ENCODE peak calls at places on chromosomes 6 and 20, in eight cellular contexts. R is activated effector memory CD4-positive, alpha-beta T cell treated with Interleukin-2 at 50 U/mL for 16 hours; U is fibroblast of mammary gland; X is NCI-H1092; Y is glutamatergic neuron; A is ACHN; E is NCI-H748 treated with DMSO at 0.1 percent for 48 hours; K is GM12878. C is an unnamed sample.

GRCh38 chr6:42137192-42137753 is 5.1 kb downstream of the C6orf132 start:
- DNase-seq in R (no peak), U (no peak), X (no peak), Y (no peak), A (no peak), E (no peak), K (no peak), C (no peak)

GRCh38 chr6:82370788-82371187 is 7.2 kb downstream of the TPBG start:
- DNase-seq in R (no peak), U (no peak), X (no peak), Y (no peak), A (no peak), E (peak), K (no peak), C (no peak)

GRCh38 chr20:39823239-39823638 is 861.1 kb downstream of the DHX35 start:
- DNase-seq in R (no peak), U (peak), X (no peak), Y (no peak), A (no peak), E (no peak), K (no peak), C (no peak)

GRCh38 chr20:54645445-54646155 is 170.2 kb downstream of the DOK5 start:
- DNase-seq in R (no peak), U (no peak), X (no peak), Y (no peak), A (peak), E (no peak), K (no peak), C (no peak)

GRCh38 chr20:44215125-44215524 is 4.6 kb upstream of the OSER1 start:
- DNase-seq in R (peak), U (peak), X (peak), Y (peak), A (peak), E (no peak), K (no peak), C (peak)

GRCh38 chr20:41513829-41514228 is 104.3 kb downstream of the CHD6 start:
- DNase-seq in R (no peak), U (no peak), X (no peak), Y (no peak), A (no peak), E (no peak), K (no peak), C (no peak)

GRCh38 chr6:13709698-13710551 is 1.7 kb downstream of the RANBP9 start:
- DNase-seq in R (no peak), U (peak), X (no peak), Y (no peak), A (peak), E (peak), K (no peak), C (peak)

GRCh38 chr6:113739066-113739655 is 118.0 kb upstream of the MARCKS start:
- DNase-seq in R (no peak), U (no peak), X (no peak), Y (no peak), A (no peak), E (no peak), K (no peak), C (no peak)

GRCh38 chr20:62303327-62304226 is 780 bp downstream of the ADRM1 start:
- DNase-seq in R (no peak), U (peak), X (no peak), Y (no peak), A (peak), E (no peak), K (no peak), C (peak)

GRCh38 chr6:53721766-53722165 is 56.2 kb upstream of the KLHL31 start:
- DNase-seq in R (no peak), U (no peak), X (no peak), Y (no peak), A (no peak), E (no peak), K (no peak), C (no peak)

GRCh38 chr6:27237089-27237723 is 10.3 kb upstream of the PRSS16 start:
- DNase-seq in R (no peak), U (peak), X (no peak), Y (peak), A (peak), E (no peak), K (no peak), C (peak)

GRCh38 chr20:58800134-58800650 is 50.5 kb downstream of the GNAS-AS1 start:
- DNase-seq in R (no peak), U (no peak), X (no peak), Y (no peak), A (no peak), E (no peak), K (no peak), C (no peak)

GRCh38 chr6:63272397-63272796 is 47.4 kb downstream of the LGSN start:
- DNase-seq in R (no peak), U (peak), X (no peak), Y (no peak), A (peak), E (peak), K (no peak), C (peak)

GRCh38 chr20:3751284-3751663 is 16.3 kb downstream of the ADISSP start:
- DNase-seq in R (no peak), U (no peak), X (no peak), Y (no peak), A (no peak), E (no peak), K (no peak), C (no peak)

GRCh38 chr20:62977613-62978558 is 25.4 kb downstream of the SLC17A9 start:
- DNase-seq in R (peak), U (no peak), X (no peak), Y (no peak), A (no peak), E (peak), K (peak), C (peak)

GRCh38 chr20:3723284-3723683 is 9.2 kb upstream of the HSPA12B start:
- DNase-seq in R (no peak), U (no peak), X (no peak), Y (no peak), A (no peak), E (no peak), K (no peak), C (no peak)

GRCh38 chr6:1536526-1537429 is 72.9 kb upstream of the FOXC1 start:
- DNase-seq in R (no peak), U (no peak), X (no peak), Y (no peak), A (no peak), E (no peak), K (no peak), C (no peak)

GRCh38 chr6:119324718-119325117 is 24.8 kb downstream of the MAN1A1 start:
- DNase-seq in R (no peak), U (no peak), X (no peak), Y (no peak), A (no peak), E (no peak), K (no peak), C (no peak)

GRCh38 chr6:146357578-146358340 is 185.9 kb upstream of the RAB32 start:
- DNase-seq in R (no peak), U (peak), X (no peak), Y (no peak), A (peak), E (no peak), K (peak), C (no peak)

GRCh38 chr6:30013296-30013922 is 47.7 kb upstream of the POLR1H start:
- DNase-seq in R (no peak), U (no peak), X (no peak), Y (no peak), A (no peak), E (peak), K (no peak), C (peak)

GRCh38 chr6:27280540-27281000 is 31.5 kb downstream of the POM121L2 start:
- DNase-seq in R (no peak), U (peak), X (no peak), Y (peak), A (peak), E (peak), K (no peak), C (peak)

GRCh38 chr6:67336014-67336413 is 1299.1 kb upstream of the ADGRB3 start:
- DNase-seq in R (no peak), U (no peak), X (no peak), Y (no peak), A (no peak), E (no peak), K (no peak), C (no peak)

GRCh38 chr6:159943965-159944598 is 24.8 kb upstream of the IGF2R start:
- DNase-seq in R (no peak), U (no peak), X (no peak), Y (no peak), A (no peak), E (no peak), K (no peak), C (no peak)

GRCh38 chr20:44166008-44166407 is 21.0 kb downstream of the JPH2 start:
- DNase-seq in R (no peak), U (peak), X (no peak), Y (no peak), A (peak), E (no peak), K (no peak), C (no peak)

GRCh38 chr6:11161031-11161966 is 49.8 kb upstream of the ERVFRD-1 start:
- DNase-seq in R (no peak), U (no peak), X (no peak), Y (no peak), A (no peak), E (peak), K (no peak), C (no peak)

GRCh38 chr20:10115021-10115420 is 80.2 kb downstream of the ANKEF1 start:
- DNase-seq in R (no peak), U (peak), X (no peak), Y (no peak), A (peak), E (no peak), K (no peak), C (no peak)

GRCh38 chr20:36307412-36308317 is 1.5 kb downstream of the DLGAP4 start:
- DNase-seq in R (no peak), U (no peak), X (no peak), Y (no peak), A (no peak), E (no peak), K (no peak), C (no peak)

GRCh38 chr6:125165256-125165655 is 11.7 kb downstream of the TPD52L1 start:
- DNase-seq in R (no peak), U (peak), X (no peak), Y (no peak), A (peak), E (no peak), K (no peak), C (no peak)

GRCh38 chr6:57207141-57207540 is 15.0 kb downstream of the RAB23 start:
- DNase-seq in R (no peak), U (peak), X (no peak), Y (no peak), A (no peak), E (no peak), K (no peak), C (no peak)

GRCh38 chr6:132259070-132259469 is 142.2 kb downstream of the MOXD1 start:
- DNase-seq in R (no peak), U (peak), X (no peak), Y (no peak), A (peak), E (no peak), K (no peak), C (peak)